ENCODE peak calls at places on chromosomes 13 and 19, in six cellular contexts. X, A, E, N, J and C are unnamed samples.

GRCh38 chr19:52522555-52522954 is 4.9 kb upstream of the ZNF808 start:
- DNase-seq in J (no peak), E (no peak), N (no peak), A (no peak), X (no peak), C (no peak)

GRCh38 chr13:21231426-21231945 is 55.0 kb downstream of the MRPL57 start:
- DNase-seq in A (no peak), J (no peak), E (no peak), X (no peak), N (no peak), C (no peak)

GRCh38 chr19:53136432-53136831 is 3.7 kb upstream of the ZNF415 start:
- DNase-seq in J (no peak), N (no peak), A (no peak), E (no peak), X (no peak), C (no peak)

GRCh38 chr19:34226036-34226435 is 28.3 kb upstream of the GARRE1 start:
- DNase-seq in N (no peak), E (no peak), X (no peak), J (no peak), A (no peak), C (no peak)

GRCh38 chr13:30884543-30884942 is 21.5 kb upstream of the MEDAG start:
- DNase-seq in X (no peak), J (no peak), N (no peak), E (no peak), A (no peak), C (no peak)

GRCh38 chr13:50400930-50401553 is 385.8 kb downstream of the KCNRG start:
- DNase-seq in A (no peak), J (no peak), N (peak), E (peak), X (no peak), C (peak)

GRCh38 chr19:9878511-9879196 is 43.5 kb downstream of the PIN1 start:
- DNase-seq in N (no peak), J (no peak), X (no peak), A (no peak), E (no peak), C (no peak)

GRCh38 chr19:54434112-54434861 is 14.7 kb upstream of the LENG8 start:
- DNase-seq in A (no peak), E (no peak), J (no peak), X (no peak), N (no peak), C (no peak)

GRCh38 chr19:370641-371330 is 26.2 kb upstream of the MIER2 start:
- DNase-seq in J (no peak), X (no peak), A (no peak), E (no peak), N (no peak), C (no peak)

GRCh38 chr19:48731452-48731851 is 9.0 kb downstream of the RASIP1 start:
- DNase-seq in J (no peak), N (no peak), E (no peak), A (no peak), X (no peak), C (no peak)

GRCh38 chr19:48724796-48725753 is 5.5 kb upstream of the MAMSTR start:
- DNase-seq in A (peak), X (no peak), N (peak), E (peak), J (peak), C (peak)

GRCh38 chr19:48726573-48726972 is 7.0 kb upstream of the MAMSTR start:
- DNase-seq in X (peak), E (no peak), N (no peak), A (no peak), J (no peak), C (no peak)

GRCh38 chr19:48734625-48735024 is 5.8 kb downstream of the RASIP1 start:
- DNase-seq in E (no peak), A (no peak), J (no peak), X (no peak), N (no peak), C (no peak)

GRCh38 chr19:48728882-48729645 is 9.5 kb upstream of the MAMSTR start:
- DNase-seq in E (no peak), J (no peak), A (no peak), X (no peak), N (no peak), C (no peak)
- H3K4me3 ChIP-seq in E (no peak), J (no peak), A (no peak), X (no peak), N (no peak), C (no peak)

GRCh38 chr19:3224346-3225325 is at the start of gene CELF5:
- DNase-seq in X (peak), J (peak), E (no peak), A (peak), N (no peak), C (no peak)
- TF ChIP-seq CTCF in X (peak), J (peak), E (peak), A (no peak), N (peak), C (peak)

DNA sequence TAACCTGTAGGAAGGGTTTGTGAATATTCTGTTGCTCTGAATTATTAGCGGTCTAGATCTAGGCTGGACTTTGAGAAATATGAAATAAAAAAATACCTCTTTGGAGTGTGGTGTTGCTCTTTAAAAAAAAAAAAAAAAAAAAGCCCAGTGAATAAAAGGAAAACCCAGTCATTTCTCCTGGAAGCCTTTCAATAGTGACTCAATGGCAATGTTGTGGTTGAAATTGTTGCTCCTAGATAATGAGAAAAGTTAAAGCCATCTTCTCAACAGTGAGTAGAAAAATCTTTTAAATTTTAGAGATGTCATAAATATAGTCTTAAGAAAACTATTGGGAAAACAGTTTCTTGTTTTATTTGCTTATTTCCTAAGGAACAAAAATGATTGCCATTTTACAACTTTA is 135.3 kb downstream of the RFC3 start:
- DNase-seq in N (peak), A (peak), J (no peak), E (no peak), X (no peak), C (peak)
- H3K4me3 ChIP-seq in N (no peak), A (no peak), J (no peak), E (no peak), X (no peak), C (no peak)

DNA sequence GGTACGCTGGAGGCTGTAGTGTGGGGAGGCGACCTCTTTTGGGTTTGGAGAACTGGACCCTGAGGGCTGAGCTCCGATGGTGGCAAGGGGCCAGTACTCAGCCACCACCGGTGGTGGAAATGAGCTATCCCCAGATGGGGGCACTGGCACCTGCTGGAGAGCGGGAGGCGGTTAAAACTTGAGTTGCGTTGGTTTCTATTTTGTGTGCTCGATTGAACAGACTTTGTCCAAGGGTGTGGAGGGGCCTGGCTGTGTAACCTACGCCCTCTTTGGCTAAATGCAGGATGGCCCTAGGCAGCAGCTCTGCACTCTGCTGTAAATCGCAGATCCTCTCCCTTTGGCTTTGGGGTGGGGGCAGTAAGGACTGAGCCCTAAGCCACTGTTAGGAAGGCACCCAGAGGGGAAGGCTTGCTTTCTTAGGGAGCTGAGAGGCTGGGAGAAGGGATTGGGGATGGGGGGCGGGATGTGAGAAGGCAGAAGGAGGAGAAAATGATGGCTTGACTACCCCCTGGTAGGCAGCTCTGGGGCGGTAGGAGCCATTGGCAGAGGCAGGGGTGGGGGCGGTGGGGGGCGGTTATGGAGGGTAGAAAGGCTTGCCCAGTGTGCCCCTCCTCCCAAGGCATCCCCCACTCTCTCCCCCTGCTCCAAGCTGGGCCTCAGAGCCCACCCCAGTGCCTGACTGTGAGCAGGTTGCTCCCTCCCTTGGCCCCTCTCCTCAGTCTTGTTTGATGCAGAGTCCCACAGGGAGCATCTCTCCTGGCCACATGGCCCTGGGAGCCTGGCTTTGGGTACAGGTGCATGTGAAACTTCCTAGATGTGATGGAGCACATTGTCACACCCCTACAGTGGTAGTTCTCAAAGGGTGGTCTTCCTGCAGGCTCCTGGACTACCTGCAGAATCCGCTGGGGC is 5.0 kb downstream of the VSTM2B start:
- DNase-seq in A (no peak), N (no peak), E (no peak), J (no peak), X (no peak), C (no peak)
- TF ChIP-seq CTCF in A (no peak), N (no peak), E (no peak), J (no peak), X (no peak), C (no peak)

DNA sequence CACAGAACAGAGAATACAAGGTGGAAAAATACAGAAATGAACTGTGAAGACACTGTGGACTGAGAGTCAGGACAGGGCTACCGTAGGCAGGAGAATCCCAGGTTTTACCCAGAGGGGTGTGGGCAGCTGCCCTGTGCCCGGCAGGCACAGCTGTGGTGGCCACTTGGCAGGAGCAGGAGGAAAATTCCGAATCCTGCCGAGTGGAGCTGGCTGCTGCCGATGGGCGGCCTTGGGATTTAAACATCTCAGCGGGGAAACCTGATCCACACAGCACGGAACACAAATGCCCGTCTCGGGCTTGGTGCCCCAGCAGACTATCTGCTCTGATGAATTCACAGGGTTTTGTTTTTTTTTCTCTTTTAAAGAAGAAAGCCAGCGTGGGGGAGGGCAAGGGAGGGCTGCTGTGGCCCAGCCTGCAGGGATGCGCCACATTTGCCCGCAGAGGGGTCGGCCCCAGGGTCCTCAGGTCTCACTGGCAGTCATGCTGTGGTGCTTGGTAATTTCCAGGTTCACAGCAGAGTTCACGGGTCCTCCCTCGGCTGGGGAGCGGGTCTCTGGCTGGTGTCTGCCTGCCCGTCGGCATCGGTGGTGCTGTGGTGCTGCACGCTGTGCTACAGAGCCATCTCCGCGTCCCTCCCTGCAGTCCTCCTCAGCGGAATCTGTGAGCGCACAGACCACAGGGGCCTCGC is 28.0 kb downstream of the MPND start:
- DNase-seq in N (no peak), A (no peak), E (no peak), J (no peak), X (no peak), C (no peak)
- H3K4me3 ChIP-seq in N (no peak), A (no peak), E (no peak), J (no peak), X (no peak), C (no peak)

GRCh38 chr19:35269425-35270117 is 809 bp downstream of the USF2 start:
- DNase-seq in J (peak), X (peak), E (peak), A (peak), N (peak), C (no peak)
- TF ChIP-seq CTCF in J (peak), X (peak), E (peak), A (peak), N (peak), C (peak)

DNA sequence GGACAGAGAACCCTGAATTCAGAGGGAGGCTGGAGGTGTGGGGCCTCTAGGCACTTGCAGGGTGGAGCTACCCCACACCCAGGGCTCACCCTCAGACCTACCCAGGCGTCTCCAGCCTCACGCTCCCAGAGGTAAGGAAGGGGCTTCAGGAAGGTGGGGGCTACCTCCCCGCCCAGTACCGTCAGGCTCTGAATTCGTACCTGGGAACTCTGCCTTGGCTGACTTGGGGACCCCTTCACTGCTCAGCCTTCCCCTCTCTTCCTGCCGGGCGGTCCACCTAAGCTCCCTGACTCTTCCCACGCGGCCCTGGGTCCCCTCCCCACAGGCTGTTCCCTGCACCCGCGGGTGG is 28.5 kb upstream of the PARP4 start:
- DNase-seq in E (no peak), A (no peak), X (no peak), N (no peak), J (no peak), C (no peak)
- H3K4me3 ChIP-seq in E (peak), A (no peak), X (peak), N (peak), J (peak), C (peak)

GRCh38 chr13:76214001-76214400 is 577.9 kb downstream of the LMO7 start:
- DNase-seq in X (no peak), A (no peak), E (no peak), N (no peak), J (no peak), C (no peak)
- TF ChIP-seq CTCF in X (no peak), A (no peak), E (no peak), N (no peak), J (no peak), C (no peak)